ENCODE peak calls at places on chromosomes 5 and 9, in five cellular contexts. U is prostate gland, N is A549, Z is ovary, R is transverse colon. A is an unnamed sample. For H3K4me1, the result is how much of the 10 kb centered on the place peaks cover.

GRCh38 chr5:138536665-138537315 is 6.2 kb downstream of the ETF1 start:
- DNase-seq in R (no peak), Z (no peak), U (no peak), N (peak), A (no peak)

GRCh38 chr9:2072752-2073405 is 57.7 kb downstream of the SMARCA2 start:
- DNase-seq in N (no peak), U (no peak), Z (no peak), R (peak), A (no peak)

GRCh38 chr9:114551750-114552685 is 35.6 kb upstream of the ATP6V1G1 start:
- DNase-seq in U (no peak), Z (peak), R (peak), N (peak), A (no peak)

GRCh38 chr5:169637085-169637855 is at the start of gene DOCK2:
- DNase-seq in Z (no peak), R (peak), N (no peak), U (no peak), A (peak)

GRCh38 chr5:16909464-16909863 is 26.6 kb downstream of the MYO10 start:
- DNase-seq in U (no peak), N (peak), R (no peak), Z (no peak), A (no peak)

GRCh38 chr5:165876538-165876937 is 2371.1 kb downstream of the MAT2B start:
- DNase-seq in Z (no peak), R (no peak), U (peak), N (no peak), A (no peak)

GRCh38 chr9:70046274-70047070 is 2.8 kb downstream of the MAMDC2 start:
- DNase-seq in R (no peak), N (no peak), U (peak), Z (no peak), A (no peak)

GRCh38 chr5:111584651-111585050 is 72.3 kb upstream of the STARD4 start:
- DNase-seq in Z (no peak), R (no peak), U (no peak), N (no peak), A (no peak)

GRCh38 chr9:71965403-71965802 is 54.0 kb downstream of the C9orf85 start:
- DNase-seq in R (no peak), U (no peak), N (no peak), Z (no peak), A (no peak)

GRCh38 chr9:38039090-38039906 is 29.7 kb downstream of the SHB start:
- DNase-seq in R (no peak), Z (no peak), U (no peak), N (peak), A (no peak)

GRCh38 chr5:116939641-116940040 is 365.0 kb upstream of the SEMA6A start:
- DNase-seq in N (no peak), Z (no peak), U (no peak), R (no peak), A (no peak)

GRCh38 chr5:153445875-153446567 is 44.4 kb upstream of the GRIA1 start:
- DNase-seq in Z (no peak), U (no peak), N (peak), R (no peak), A (no peak)

GRCh38 chr5:107425541-107426031 is 245.2 kb downstream of the EFNA5 start:
- DNase-seq in Z (no peak), N (peak), U (peak), R (no peak), A (no peak)

GRCh38 chr5:147576646-147577535 is 67.0 kb upstream of the DPYSL3 start:
- DNase-seq in Z (peak), R (peak), N (peak), U (peak), A (no peak)

GRCh38 chr9:137880160-137880975 is 2.8 kb downstream of the CACNA1B start:
- DNase-seq in R (no peak), Z (no peak), N (no peak), U (no peak), A (no peak)

GRCh38 chr9:95511232-95511951 is 5.4 kb downstream of the PTCH1 start:
- DNase-seq in U (peak), N (peak), R (peak), Z (peak), A (peak)

GRCh38 chr5:126988021-126988569 is 42.3 kb downstream of the MARCHF3 start:
- DNase-seq in U (no peak), R (no peak), Z (no peak), N (no peak), A (no peak)

GRCh38 chr5:90473321-90474234 is 993 bp downstream of the MBLAC2 start:
- DNase-seq in N (peak), U (peak), Z (no peak), R (peak), A (peak)

GRCh38 chr5:1772634-1773033 is 27.0 kb downstream of the MRPL36 start:
- DNase-seq in U (peak), R (no peak), Z (no peak), N (peak), A (no peak)

GRCh38 chr9:127360829-127361228 is 36.1 kb upstream of the SLC2A8 start:
- DNase-seq in U (no peak), R (no peak), N (peak), Z (no peak), A (no peak)

GRCh38 chr5:61805101-61805500 is 473.0 kb downstream of the ZSWIM6 start:
- DNase-seq in N (peak), U (peak), R (no peak), Z (no peak), A (no peak)

GRCh38 chr9:69157751-69158466 is 16.2 kb upstream of the TJP2 start:
- DNase-seq in Z (no peak), U (no peak), N (no peak), R (no peak), A (no peak)

DNA sequence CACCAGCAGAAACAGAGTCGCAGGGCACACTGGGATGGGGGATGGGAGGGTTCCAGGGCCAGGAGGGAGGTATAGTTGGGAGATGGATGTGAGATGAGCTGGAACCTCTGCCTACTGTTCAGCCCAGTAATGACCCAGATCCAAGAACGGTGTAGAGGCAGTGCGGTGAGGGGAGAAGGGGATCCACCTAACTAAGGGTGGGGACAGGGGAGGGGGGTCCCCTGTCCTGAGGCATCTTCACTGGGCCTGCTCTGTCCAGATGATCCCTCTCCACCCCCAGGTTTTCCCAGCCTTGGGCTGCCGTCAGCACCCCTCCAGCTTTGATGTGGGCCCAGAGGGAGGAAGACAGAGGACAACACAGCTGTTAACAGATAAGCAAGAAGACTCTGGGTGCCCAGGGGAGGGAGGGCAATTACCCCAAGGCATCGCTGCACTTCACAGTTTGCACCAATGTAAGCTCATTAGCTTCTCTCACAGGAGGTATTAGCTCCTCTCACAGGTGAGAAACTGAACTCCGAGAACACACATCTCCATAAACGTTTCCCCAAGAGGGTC is 19.3 kb downstream of the BICD2 start:
- DNase-seq in R (no peak), Z (no peak), N (no peak), U (no peak), A (peak)
- H3K4me1 ChIP-seq in R (under half), Z (under half), N (under half), U (under half), A (half or more)

DNA sequence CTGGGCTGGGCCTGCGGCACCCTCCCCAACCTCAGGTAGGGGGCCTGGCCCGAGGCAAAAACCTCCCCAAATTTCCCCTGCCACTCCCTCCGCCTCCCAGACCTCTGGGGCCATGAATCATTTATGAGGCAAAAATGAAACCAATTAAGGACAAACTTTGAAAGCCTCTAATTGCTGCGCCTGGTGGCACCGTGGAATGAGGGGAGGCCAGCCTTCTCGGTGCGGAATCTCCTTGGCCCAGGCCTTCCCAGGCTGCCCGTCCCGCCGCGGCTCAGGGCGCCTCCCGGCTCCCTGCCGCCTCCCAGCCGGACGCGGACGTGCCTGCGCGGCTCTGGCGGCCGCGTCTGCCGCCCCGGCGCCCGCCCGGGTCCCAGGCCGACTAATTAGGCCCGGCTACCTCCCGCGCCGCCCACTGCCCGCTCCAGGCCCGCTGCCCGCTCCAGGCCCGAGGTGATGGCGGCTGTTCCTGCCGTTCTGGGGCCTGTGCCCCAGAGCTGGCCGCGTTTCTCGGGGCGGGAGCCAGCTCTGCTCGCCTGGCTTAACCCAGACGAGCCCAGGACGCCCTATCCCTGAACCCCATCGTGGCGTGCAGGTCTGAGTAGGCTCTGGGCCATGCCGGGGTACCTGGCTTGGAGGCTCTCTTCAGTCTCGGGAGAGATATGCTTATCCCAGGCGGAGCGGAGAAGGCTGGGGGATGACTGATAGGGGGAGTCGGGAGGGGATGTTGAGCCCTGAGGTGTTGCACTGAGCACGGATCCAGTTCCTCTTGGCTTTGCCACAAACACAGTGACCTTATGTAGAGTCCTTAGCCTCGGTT is 20.1 kb downstream of the CXXC5 start:
- DNase-seq in Z (peak), N (no peak), U (no peak), R (no peak), A (peak)
- TF ChIP-seq POLR2A in Z (no peak), N (no peak), U (no peak), R (no peak), A (no peak)

DNA sequence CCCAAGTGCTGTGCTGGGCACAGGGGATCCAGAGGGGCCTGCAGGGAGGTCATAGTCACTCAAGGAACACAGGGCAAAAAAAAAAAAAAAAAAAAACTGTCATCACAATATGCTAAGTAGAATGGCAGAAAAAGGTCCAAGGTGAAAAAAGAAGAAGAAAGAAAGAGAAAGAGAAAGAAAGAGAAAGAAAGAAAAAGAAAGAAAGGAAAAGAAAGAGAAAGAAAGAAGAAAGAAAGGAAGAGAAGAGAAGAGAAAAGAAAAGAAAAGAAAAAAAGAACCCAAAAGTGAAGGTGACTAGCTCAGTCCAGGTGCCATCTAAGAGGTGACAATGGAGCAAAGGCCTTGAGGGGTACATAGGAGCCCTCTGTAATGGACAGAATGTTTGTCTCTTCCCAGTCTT is 73.9 kb downstream of the PDE6A start:
- DNase-seq in U (no peak), Z (no peak), R (no peak), N (no peak), A (no peak)
- H3K4me1 ChIP-seq in U (under half), Z (under half), R (under half), N (under half), A (under half)

GRCh38 chr5:132495063-132495671 is 4.6 kb upstream of the IRF1 start:
- DNase-seq in N (no peak), R (peak), Z (peak), U (no peak), A (peak)

GRCh38 chr5:132495672-132496630 is 5.4 kb upstream of the IRF1 start:
- DNase-seq in U (peak), Z (peak), R (peak), N (peak), A (peak)

GRCh38 chr5:132498152-132498551 is 7.6 kb upstream of the IRF1 start:
- DNase-seq in U (peak), Z (no peak), R (no peak), N (peak), A (peak)

GRCh38 chr5:132497488-132497997 is 7.0 kb upstream of the IRF1 start:
- DNase-seq in U (peak), R (peak), Z (peak), N (peak), A (peak)

GRCh38 chr5:132496631-132497487 is 6.3 kb upstream of the IRF1 start:
- DNase-seq in Z (peak), U (peak), R (peak), N (peak), A (peak)
- TF ChIP-seq POLR2A in Z (no peak), U (peak), R (peak), N (peak), A (no peak)

A was measured in spleen.